ENCODE peak calls at places on chromosomes 11 and 22, in eight cellular contexts. D, A, S, I, M, F, K and P are unnamed samples.

GRCh38 chr11:117345039-117345438 is 17.4 kb downstream of the CEP164 start:
- DNase-seq in F (no peak), I (no peak), D (peak), K (no peak), M (no peak), S (no peak), A (peak), P (no peak)

GRCh38 chr11:18727499-18728236 is 1.7 kb upstream of the IGSF22 start:
- DNase-seq in I (peak), M (peak), A (no peak), S (peak), K (peak), F (peak), D (peak), P (no peak)

GRCh38 chr22:36343720-36344105 is 44.1 kb downstream of the MYH9 start:
- DNase-seq in D (no peak), S (no peak), M (no peak), K (peak), F (no peak), A (no peak), I (no peak), P (no peak)

GRCh38 chr11:116605543-116605942 is 167.2 kb downstream of the BUD13 start:
- DNase-seq in F (peak), K (no peak), I (peak), M (peak), A (no peak), D (peak), S (peak), P (no peak)

GRCh38 chr22:42299586-42300285 is 29.3 kb upstream of the TCF20 start:
- DNase-seq in S (peak), K (no peak), A (no peak), I (peak), M (no peak), D (no peak), F (peak), P (no peak)

GRCh38 chr22:35530700-35531099 is 9.9 kb upstream of the RASD2 start:
- DNase-seq in K (no peak), F (no peak), D (no peak), S (no peak), M (no peak), I (no peak), A (no peak), P (no peak)

GRCh38 chr11:116948375-116948774 is 111.0 kb upstream of the APOA1 start:
- DNase-seq in D (peak), K (no peak), S (no peak), A (no peak), F (peak), M (peak), I (no peak), P (no peak)

GRCh38 chr22:31734512-31734911 is 15.4 kb downstream of the PRR14L start:
- DNase-seq in A (peak), S (no peak), K (no peak), D (peak), I (no peak), M (no peak), F (no peak), P (no peak)

GRCh38 chr22:46649176-46650077 is 29.2 kb downstream of the GRAMD4 start:
- DNase-seq in K (no peak), I (no peak), A (no peak), D (no peak), S (no peak), M (no peak), F (no peak), P (no peak)

GRCh38 chr11:108592591-108593213 is 866 bp downstream of the EXPH5 start:
- DNase-seq in A (no peak), D (no peak), K (peak), I (peak), M (peak), F (no peak), S (no peak), P (no peak)

GRCh38 chr11:45933131-45933821 is 10.8 kb downstream of the LARGE2 start:
- DNase-seq in K (peak), S (no peak), I (no peak), D (peak), A (peak), M (no peak), F (no peak), P (no peak)

GRCh38 chr11:119016216-119017009 is 1.7 kb downstream of the RPS25 start:
- DNase-seq in F (no peak), A (no peak), S (no peak), K (no peak), D (no peak), I (no peak), M (no peak), P (no peak)

GRCh38 chr11:93169950-93170561 is 27.7 kb downstream of the SLC36A4 start:
- DNase-seq in M (no peak), I (no peak), D (peak), F (no peak), A (peak), S (peak), K (no peak), P (peak)
- TF ChIP-seq CTCF in M (peak), I (peak), D (peak), F (no peak), A (peak), S (peak), K (no peak), P (peak)

GRCh38 chr11:69685348-69685747 is 10.2 kb upstream of the LTO1 start:
- DNase-seq in I (no peak), M (no peak), A (no peak), K (no peak), S (no peak), D (no peak), F (no peak), P (no peak)

GRCh38 chr11:69683764-69684333 is 8.7 kb upstream of the LTO1 start:
- DNase-seq in A (no peak), M (peak), I (no peak), F (no peak), D (no peak), S (peak), K (no peak), P (no peak)

GRCh38 chr11:69682681-69683326 is 7.7 kb upstream of the LTO1 start:
- DNase-seq in F (no peak), K (no peak), S (no peak), I (no peak), A (no peak), M (no peak), D (no peak), P (no peak)

GRCh38 chr11:69686452-69686851 is 11.3 kb upstream of the LTO1 start:
- DNase-seq in F (no peak), D (no peak), K (no peak), M (no peak), I (no peak), A (no peak), S (no peak), P (no peak)

DNA sequence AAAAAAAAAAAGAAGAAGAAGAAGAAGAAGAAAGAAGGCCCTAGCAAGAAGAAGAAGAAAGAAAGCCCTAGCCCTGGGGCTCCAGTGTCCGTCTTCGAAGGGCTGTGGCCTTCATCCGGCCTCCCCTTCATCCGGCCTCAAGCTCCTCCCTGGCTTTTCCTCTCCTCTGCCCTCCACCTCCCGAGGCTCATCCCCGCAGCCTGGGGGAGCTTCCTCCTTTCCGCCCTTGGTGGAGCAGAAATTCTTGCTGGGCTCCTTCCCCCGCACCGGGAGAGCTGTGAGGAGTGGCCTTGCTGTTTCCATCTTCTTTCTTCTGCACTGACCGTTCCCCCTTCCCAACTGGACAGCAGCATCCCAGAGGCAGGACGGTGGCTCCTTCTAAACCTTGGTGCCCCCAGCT is 9.5 kb upstream of the LTO1 start:
- DNase-seq in I (no peak), F (no peak), A (no peak), S (no peak), D (no peak), K (no peak), M (no peak), P (no peak)
- TF ChIP-seq CTCF in I (no peak), F (no peak), A (no peak), S (no peak), D (no peak), K (no peak), M (no peak), P (no peak)

GRCh38 chr11:85464283-85464682 is 162.9 kb downstream of the DLG2 start:
- DNase-seq in F (no peak), I (no peak), S (peak), D (no peak), M (no peak), K (no peak), A (no peak), P (no peak)
- TF ChIP-seq CTCF in F (no peak), I (no peak), S (peak), D (no peak), M (no peak), K (no peak), A (no peak), P (no peak)

GRCh38 chr11:121873770-121874169 is 242.2 kb downstream of the BLID start:
- DNase-seq in I (no peak), F (no peak), K (no peak), A (no peak), S (no peak), M (no peak), D (no peak), P (no peak)

GRCh38 chr11:121869478-121869877 is 246.5 kb downstream of the BLID start:
- DNase-seq in D (no peak), S (no peak), F (no peak), K (no peak), I (no peak), A (no peak), M (no peak), P (no peak)

GRCh38 chr11:121864660-121865059 is 251.4 kb downstream of the BLID start:
- DNase-seq in K (no peak), F (no peak), M (no peak), I (no peak), S (no peak), A (no peak), D (no peak), P (no peak)

GRCh38 chr11:121866822-121867221 is 249.2 kb downstream of the BLID start:
- DNase-seq in M (no peak), I (no peak), S (no peak), A (no peak), F (no peak), K (no peak), D (no peak), P (no peak)

GRCh38 chr11:121870202-121871045 is 245.6 kb downstream of the BLID start:
- DNase-seq in S (no peak), D (peak), I (no peak), A (no peak), M (no peak), F (no peak), K (no peak), P (no peak)
- TF ChIP-seq CTCF in S (no peak), D (peak), I (peak), A (peak), M (no peak), F (no peak), K (no peak), P (peak)

DNA sequence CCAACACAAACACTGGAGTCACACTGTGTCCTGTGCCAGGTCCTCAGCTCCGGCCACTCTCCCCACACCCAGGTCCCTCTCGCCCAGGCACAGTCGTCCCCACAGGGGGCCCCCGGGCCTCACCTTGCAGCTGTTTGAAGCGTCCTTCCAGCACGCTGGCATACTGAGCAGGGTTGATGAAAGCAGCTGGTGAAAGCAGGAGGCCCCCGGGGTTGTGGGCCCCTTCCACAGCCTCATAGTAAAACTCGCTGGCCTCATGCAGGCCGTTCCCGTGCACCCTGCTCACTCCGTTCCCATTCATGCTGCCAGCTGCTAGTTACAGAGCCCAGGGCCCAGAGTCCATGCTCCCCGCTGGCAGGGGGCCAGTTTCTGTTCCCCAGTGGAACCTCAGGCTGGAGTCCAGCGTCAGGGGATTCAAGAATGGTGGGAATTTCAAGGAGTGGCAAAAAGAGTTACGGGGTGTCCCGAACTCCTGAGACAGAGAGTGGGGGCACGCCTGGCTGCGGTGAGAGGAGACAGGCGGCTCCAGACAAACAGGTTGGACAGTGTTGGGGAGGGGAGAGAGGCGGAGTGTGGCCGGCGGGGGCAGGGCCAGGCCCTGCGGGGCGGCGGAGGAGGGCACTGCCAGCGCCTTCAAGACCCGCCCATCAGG is 10.6 kb downstream of the SPTBN2 start:
- DNase-seq in A (no peak), D (no peak), I (peak), M (peak), S (no peak), K (peak), F (no peak), P (no peak)
- TF ChIP-seq CTCF in A (no peak), D (no peak), I (no peak), M (peak), S (no peak), K (peak), F (no peak), P (no peak)

DNA sequence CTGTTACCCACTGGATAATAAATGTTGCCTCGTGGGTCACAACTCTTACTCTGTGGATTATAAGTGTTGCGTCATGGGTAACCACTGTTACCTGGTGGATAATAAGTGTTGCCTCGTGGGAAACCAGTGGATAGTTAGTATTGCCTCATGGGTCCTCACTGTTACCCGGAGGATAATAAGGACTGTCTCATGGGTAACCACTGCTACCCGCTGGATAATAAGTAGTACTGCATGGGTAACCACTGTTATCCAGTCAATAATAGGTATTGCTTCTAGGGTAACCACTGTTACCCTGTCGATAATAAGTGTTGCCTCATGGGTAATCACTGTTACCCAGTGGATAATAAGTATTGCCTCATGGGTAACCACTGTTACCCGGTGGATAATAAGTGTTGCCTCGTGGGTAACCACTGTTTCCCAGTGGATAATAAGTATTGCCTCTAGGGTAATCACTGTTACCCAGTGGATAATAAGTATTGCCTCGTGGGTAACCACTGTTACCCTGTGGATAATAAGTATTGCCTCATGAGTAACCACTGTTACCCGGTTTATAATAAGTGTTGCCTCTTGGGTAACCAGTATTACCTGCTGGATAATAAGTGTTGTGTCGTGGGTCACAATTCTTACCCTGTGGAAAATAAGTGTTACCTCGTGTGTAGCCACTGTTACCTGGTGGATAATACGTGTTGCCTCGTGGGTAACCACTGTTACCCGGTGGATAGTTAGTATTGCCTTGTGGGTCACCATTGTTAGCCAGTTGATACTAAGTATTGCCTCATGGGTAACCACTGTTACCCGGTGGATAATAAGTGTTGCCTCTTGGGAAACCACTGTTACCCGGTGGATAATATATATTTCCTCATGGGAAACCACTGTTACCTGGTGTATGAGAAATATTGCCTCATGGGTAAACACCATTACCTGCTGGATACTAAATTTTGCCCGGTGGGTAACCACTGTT is 15.7 kb upstream of the NXPE4 start:
- DNase-seq in I (no peak), S (no peak), K (no peak), M (no peak), F (no peak), D (peak), A (no peak), P (no peak)
- TF ChIP-seq CTCF in I (no peak), S (no peak), K (no peak), M (peak), F (no peak), D (peak), A (no peak), P (no peak)

GRCh38 chr11:10857604-10858504 is at the start of gene ZBED5:
- DNase-seq in S (peak), A (peak), K (peak), F (peak), M (peak), I (peak), D (peak), P (peak)
- TF ChIP-seq CTCF in S (peak), A (peak), K (no peak), F (no peak), M (no peak), I (no peak), D (no peak), P (peak)

GRCh38 chr11:76256448-76256847 is 50.1 kb upstream of the WNT11 start:
- DNase-seq in I (no peak), M (no peak), F (no peak), A (no peak), K (no peak), S (peak), D (no peak), P (no peak)
- TF ChIP-seq CTCF in I (no peak), M (no peak), F (no peak), A (no peak), K (no peak), S (peak), D (no peak), P (no peak)